ENCODE peak calls at places on chromosomes 13 and 19, in nine cellular contexts. Z, P, B, T, S, A, J, K and C are unnamed samples.

GRCh38 chr13:46728777-46729176 is 68.2 kb downstream of the ESD start:
- DNase-seq in Z (no peak), P (no peak), B (no peak), T (no peak), S (no peak), A (peak), J (no peak), K (no peak), C (peak)

GRCh38 chr13:74466015-74466414 is 331.8 kb upstream of the KLF12 start:
- DNase-seq in Z (no peak), P (no peak), B (no peak), T (no peak), S (no peak), A (no peak), J (no peak), K (no peak), C (no peak)

GRCh38 chr19:8607386-8607785 is 3.1 kb downstream of the ADAMTS10 start:
- DNase-seq in Z (no peak), P (no peak), B (peak), T (peak), S (no peak), A (peak), J (peak), K (no peak), C (peak)

GRCh38 chr13:99501952-99502310 is 659 bp downstream of the TM9SF2 start:
- DNase-seq in Z (no peak), P (no peak), B (peak), T (no peak), S (no peak), A (peak), J (no peak), K (no peak), C (no peak)

GRCh38 chr13:54953786-54954185 is 1925.2 kb downstream of the OLFM4 start:
- DNase-seq in Z (no peak), P (peak), B (no peak), T (no peak), S (no peak), A (no peak), J (no peak), K (no peak), C (peak)

GRCh38 chr13:21405309-21405708 is 53.8 kb downstream of the ZDHHC20 start:
- DNase-seq in Z (no peak), P (no peak), B (no peak), T (no peak), S (no peak), A (no peak), J (no peak), K (no peak), C (no peak)

GRCh38 chr19:8192227-8192820 is 16.8 kb upstream of the CERS4 start:
- DNase-seq in Z (no peak), P (no peak), B (no peak), T (no peak), S (no peak), A (no peak), J (no peak), K (no peak), C (no peak)

GRCh38 chr13:99484405-99484981 is 16.8 kb upstream of the TM9SF2 start:
- DNase-seq in Z (no peak), P (no peak), B (peak), T (no peak), S (no peak), A (peak), J (no peak), K (no peak), C (peak)

GRCh38 chr13:26882731-26883130 is 122.1 kb upstream of the GPR12 start:
- DNase-seq in Z (no peak), P (no peak), B (no peak), T (no peak), S (no peak), A (no peak), J (no peak), K (no peak), C (no peak)

GRCh38 chr19:18649371-18650047 is 12.7 kb downstream of the KLHL26 start:
- DNase-seq in Z (no peak), P (peak), B (peak), T (peak), S (no peak), A (peak), J (peak), K (no peak), C (no peak)

GRCh38 chr19:16525751-16526481 is 16.3 kb downstream of the CHERP start:
- DNase-seq in Z (no peak), P (no peak), B (no peak), T (no peak), S (no peak), A (no peak), J (no peak), K (no peak), C (no peak)

GRCh38 chr19:52191374-52191773 is 1.5 kb downstream of the PPP2R1A start:
- DNase-seq in Z (no peak), P (no peak), B (no peak), T (no peak), S (no peak), A (no peak), J (no peak), K (no peak), C (no peak)

GRCh38 chr19:29667941-29668340 is 2.7 kb downstream of the PLEKHF1 start:
- DNase-seq in Z (no peak), P (no peak), B (no peak), T (no peak), S (no peak), A (no peak), J (no peak), K (no peak), C (no peak)

GRCh38 chr13:31485651-31486051 is 253.7 kb upstream of the RXFP2 start:
- DNase-seq in Z (no peak), P (no peak), B (no peak), T (no peak), S (no peak), A (peak), J (peak), K (no peak), C (peak)

GRCh38 chr13:37068962-37069361 is 9.5 kb upstream of the SUPT20H start:
- DNase-seq in Z (no peak), P (no peak), B (peak), T (no peak), S (no peak), A (peak), J (no peak), K (no peak), C (no peak)

GRCh38 chr13:50127017-50127725 is 111.9 kb downstream of the KCNRG start:
- DNase-seq in Z (no peak), P (no peak), B (peak), T (no peak), S (no peak), A (peak), J (peak), K (no peak), C (no peak)

GRCh38 chr13:41587490-41587889 is 130.1 kb downstream of the RGCC start:
- DNase-seq in Z (no peak), P (no peak), B (no peak), T (no peak), S (no peak), A (no peak), J (no peak), K (no peak), C (no peak)

GRCh38 chr19:52778811-52779210 is 7.8 kb downstream of the ZNF600 start:
- DNase-seq in Z (no peak), P (no peak), B (peak), T (no peak), S (no peak), A (no peak), J (no peak), K (no peak), C (no peak)

GRCh38 chr19:10001899-10002298 is 8.4 kb downstream of the COL5A3 start:
- DNase-seq in Z (no peak), P (no peak), B (no peak), T (no peak), S (no peak), A (peak), J (no peak), K (no peak), C (peak)

GRCh38 chr19:19595171-19595701 is 23.3 kb downstream of the PBX4 start:
- DNase-seq in Z (no peak), P (no peak), B (peak), T (no peak), S (no peak), A (peak), J (peak), K (no peak), C (peak)

GRCh38 chr19:10510301-10510802 is 6.9 kb downstream of the S1PR5 start:
- DNase-seq in Z (peak), P (peak), B (no peak), T (no peak), S (no peak), A (no peak), J (no peak), K (no peak), C (peak)

GRCh38 chr13:89827552-89827951 is 1519.9 kb upstream of the MIR17HG start:
- DNase-seq in Z (no peak), P (no peak), B (no peak), T (no peak), S (no peak), A (peak), J (no peak), K (no peak), C (no peak)

GRCh38 chr13:37485766-37486165 is 112.8 kb downstream of the POSTN start:
- DNase-seq in Z (no peak), P (no peak), B (peak), T (peak), S (no peak), A (no peak), J (no peak), K (no peak), C (no peak)

GRCh38 chr13:87169337-87169736 is 501.8 kb upstream of the SLITRK5 start:
- DNase-seq in Z (no peak), P (no peak), B (no peak), T (no peak), S (no peak), A (no peak), J (no peak), K (no peak), C (no peak)

GRCh38 chr13:76790519-76791289 is 95.5 kb downstream of the KCTD12 start:
- DNase-seq in Z (no peak), P (no peak), B (no peak), T (peak), S (no peak), A (no peak), J (no peak), K (no peak), C (no peak)

GRCh38 chr19:39951686-39952085 is 17.3 kb upstream of the FCGBP start:
- DNase-seq in Z (no peak), P (peak), B (peak), T (no peak), S (no peak), A (peak), J (peak), K (no peak), C (peak)

GRCh38 chr13:59229861-59230260 is 933.9 kb downstream of the DIAPH3 start:
- DNase-seq in Z (no peak), P (no peak), B (no peak), T (no peak), S (no peak), A (no peak), J (no peak), K (no peak), C (no peak)

GRCh38 chr13:72456486-72456885 is 270.9 kb downstream of the MZT1 start:
- DNase-seq in Z (no peak), P (no peak), B (no peak), T (no peak), S (no peak), A (no peak), J (no peak), K (no peak), C (no peak)

GRCh38 chr19:277581-278165 is 13.5 kb downstream of the PLPP2 start:
- DNase-seq in Z (no peak), P (no peak), B (peak), T (no peak), S (no peak), A (peak), J (no peak), K (no peak), C (no peak)

GRCh38 chr19:279656-280055 is 11.5 kb downstream of the PLPP2 start:
- DNase-seq in Z (no peak), P (no peak), B (no peak), T (no peak), S (no peak), A (no peak), J (no peak), K (no peak), C (no peak)

GRCh38 chr19:280541-281007 is 10.6 kb downstream of the PLPP2 start:
- DNase-seq in Z (no peak), P (no peak), B (no peak), T (no peak), S (no peak), A (no peak), J (no peak), K (no peak), C (no peak)

GRCh38 chr19:281156-281853 is 9.9 kb downstream of the PLPP2 start:
- DNase-seq in Z (no peak), P (no peak), B (no peak), T (no peak), S (no peak), A (no peak), J (no peak), K (no peak), C (no peak)

GRCh38 chr19:279231-279630 is 12.0 kb downstream of the PLPP2 start:
- DNase-seq in Z (no peak), P (no peak), B (no peak), T (no peak), S (no peak), A (no peak), J (no peak), K (no peak), C (no peak)
- TF ChIP-seq CTCF in Z (no peak), P (no peak), B (no peak), T (no peak), S (no peak), A (no peak), J (no peak), K (no peak), C (no peak)

DNA sequence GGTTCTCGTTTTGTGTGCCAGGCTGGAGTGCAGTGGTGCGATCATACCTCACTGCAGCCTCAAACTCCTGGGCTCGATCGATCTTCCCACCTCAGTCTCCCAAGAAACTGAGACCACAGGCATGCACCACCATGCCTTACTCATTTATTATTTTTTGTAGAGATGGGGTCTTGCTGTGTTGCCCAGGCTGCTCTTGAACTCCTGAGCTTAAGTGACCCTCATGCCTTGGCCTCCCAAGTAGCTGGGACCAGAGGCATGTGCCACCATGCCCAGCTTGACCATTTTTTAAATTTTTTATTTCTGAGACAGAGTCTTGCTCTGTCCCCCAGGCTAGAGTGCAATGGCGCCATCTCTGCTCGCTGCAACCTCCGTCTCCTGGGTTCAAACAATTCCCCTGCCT is 10.2 kb upstream of the GNA11 start:
- DNase-seq in Z (no peak), P (no peak), B (no peak), T (no peak), S (no peak), A (no peak), J (no peak), K (no peak), C (no peak)
- TF ChIP-seq CTCF in Z (no peak), P (no peak), B (no peak), T (no peak), S (no peak), A (no peak), J (no peak), K (no peak), C (no peak)

GRCh38 chr19:12680034-12680433 is 1.6 kb downstream of the DHPS start:
- DNase-seq in Z (no peak), P (no peak), B (no peak), T (no peak), S (no peak), A (no peak), J (no peak), K (no peak), C (no peak)
- TF ChIP-seq CTCF in Z (no peak), P (no peak), B (no peak), T (no peak), S (no peak), A (no peak), J (no peak), K (no peak), C (no peak)

GRCh38 chr19:54481326-54481930 is 8.3 kb upstream of the CDC42EP5 start:
- DNase-seq in Z (no peak), P (peak), B (peak), T (no peak), S (no peak), A (peak), J (no peak), K (no peak), C (peak)
- TF ChIP-seq CTCF in Z (peak), P (peak), B (peak), T (peak), S (peak), A (peak), J (peak), K (no peak), C (peak)

GRCh38 chr13:64446372-64446771 is 2783.8 kb downstream of the PCDH9 start:
- DNase-seq in Z (no peak), P (peak), B (no peak), T (no peak), S (no peak), A (no peak), J (no peak), K (no peak), C (peak)
- TF ChIP-seq CTCF in Z (peak), P (peak), B (peak), T (peak), S (peak), A (peak), J (peak), K (no peak), C (peak)

DNA sequence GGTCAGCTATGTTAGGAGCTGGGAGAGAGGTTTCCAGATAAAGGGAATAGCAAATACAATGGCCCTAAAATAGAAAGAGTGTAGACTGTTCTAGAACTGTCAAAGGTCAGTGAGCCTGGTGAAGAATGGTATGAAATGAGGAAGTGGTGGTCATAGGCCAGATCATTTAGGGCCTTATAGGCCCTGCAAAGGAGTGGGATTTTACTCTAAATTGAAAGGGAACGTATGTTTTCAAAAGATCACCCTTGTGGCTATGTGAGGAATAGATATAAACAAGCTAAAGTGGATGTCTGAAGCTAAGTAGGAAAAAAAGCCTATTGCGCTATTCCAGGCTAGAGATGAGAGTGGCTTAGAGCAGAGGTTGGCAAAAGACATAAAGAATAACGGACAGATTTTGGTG is 70.7 kb upstream of the TDRD3 start:
- DNase-seq in Z (no peak), P (no peak), B (no peak), T (no peak), S (no peak), A (no peak), J (no peak), K (no peak), C (no peak)
- TF ChIP-seq CTCF in Z (no peak), P (no peak), B (no peak), T (no peak), S (no peak), A (no peak), J (no peak), K (no peak), C (no peak)

GRCh38 chr13:111505175-111505777 is 184.8 kb downstream of the TEX29 start:
- DNase-seq in Z (no peak), P (no peak), B (no peak), T (no peak), S (no peak), A (no peak), J (no peak), K (no peak), C (no peak)
- TF ChIP-seq CTCF in Z (peak), P (no peak), B (no peak), T (no peak), S (no peak), A (peak), J (no peak), K (no peak), C (no peak)

GRCh38 chr19:11549386-11549953 is 9.6 kb downstream of the ELOF1 start:
- DNase-seq in Z (no peak), P (no peak), B (no peak), T (no peak), S (no peak), A (no peak), J (no peak), K (no peak), C (no peak)

GRCh38 chr19:11552666-11553372 is 6.2 kb downstream of the ELOF1 start:
- DNase-seq in Z (no peak), P (no peak), B (no peak), T (no peak), S (no peak), A (no peak), J (no peak), K (no peak), C (no peak)

GRCh38 chr19:11550265-11550664 is 8.8 kb downstream of the ELOF1 start:
- DNase-seq in Z (no peak), P (no peak), B (no peak), T (no peak), S (no peak), A (no peak), J (no peak), K (no peak), C (no peak)

GRCh38 chr19:11554160-11554559 is 4.9 kb downstream of the ELOF1 start:
- DNase-seq in Z (no peak), P (no peak), B (no peak), T (no peak), S (no peak), A (no peak), J (no peak), K (no peak), C (no peak)

GRCh38 chr19:11551603-11552235 is 7.3 kb downstream of the ELOF1 start:
- DNase-seq in Z (no peak), P (no peak), B (no peak), T (no peak), S (no peak), A (no peak), J (no peak), K (no peak), C (no peak)
- TF ChIP-seq CTCF in Z (peak), P (no peak), B (peak), T (peak), S (no peak), A (peak), J (peak), K (no peak), C (no peak)